ENCODE peak calls at places on chromosomes 1 and 21, in eight cellular contexts. C, J, K, M, A, G, Q and X are unnamed samples.
A peak's percentile ranks its signal among the peaks of the same experiment; 100 is the strongest.

GRCh38 chr1:26706315-26706714 is 10.5 kb downstream of the ARID1A start:
- DNase-seq in G (no peak), J (no peak), K (peak; percentile 33), C (no peak), Q (no peak), A (peak; percentile 44), M (no peak), X (no peak)

GRCh38 chr1:199404191-199404590 is 623.3 kb upstream of the NR5A2 start:
- DNase-seq in Q (peak; percentile 57), G (peak; percentile 61), J (no peak), A (no peak), K (no peak), C (no peak), M (no peak), X (no peak)

GRCh38 chr1:202275061-202275770 is 66.5 kb downstream of the UBE2T start:
- DNase-seq in G (no peak), C (no peak), A (no peak), K (no peak), M (no peak), Q (no peak), J (no peak), X (no peak)

GRCh38 chr1:155307247-155307740 is 1.4 kb upstream of the FDPS start:
- DNase-seq in Q (peak; percentile 61), M (no peak), K (no peak), G (peak; percentile 38), A (no peak), C (no peak), J (peak; percentile 41), X (no peak)

GRCh38 chr1:50841791-50842387 is 118.2 kb downstream of the FAF1 start:
- DNase-seq in Q (peak; percentile 62), G (peak; percentile 73), M (no peak), C (no peak), K (no peak), A (no peak), J (no peak), X (no peak)

GRCh38 chr1:174659823-174660222 is 212.1 kb downstream of the GPR52 start:
- DNase-seq in C (no peak), J (peak; percentile 2), M (no peak), G (peak; percentile 79), K (no peak), Q (peak; percentile 61), A (no peak), X (no peak)

GRCh38 chr1:98516306-98516705 is 145.2 kb upstream of the SNX7 start:
- DNase-seq in Q (no peak), K (no peak), J (no peak), C (no peak), G (no peak), A (no peak), M (no peak), X (no peak)

GRCh38 chr21:46600978-46601377 is 3.9 kb downstream of the S100B start:
- DNase-seq in J (no peak), G (no peak), C (no peak), K (no peak), A (no peak), Q (no peak), M (no peak), X (no peak)

GRCh38 chr1:30782361-30783243 is 25.0 kb upstream of the LAPTM5 start:
- DNase-seq in Q (peak; percentile 45), J (peak; percentile 79), K (peak; percentile 73), C (peak; percentile 79), M (peak; percentile 92), G (no peak), A (peak; percentile 87), X (peak; percentile 50)

GRCh38 chr1:33170351-33171274 is 11.2 kb downstream of the TRIM62 start:
- DNase-seq in K (no peak), J (no peak), M (no peak), Q (no peak), A (peak; percentile 78), G (no peak), C (no peak), X (no peak)

GRCh38 chr1:1345384-1345783 is 3.8 kb downstream of the DVL1 start:
- DNase-seq in J (no peak), A (no peak), K (no peak), G (no peak), M (no peak), C (no peak), Q (no peak), X (no peak)

GRCh38 chr1:99674665-99675064 is 28.8 kb downstream of the PALMD start:
- DNase-seq in M (no peak), C (no peak), K (no peak), A (no peak), G (no peak), J (no peak), Q (peak; percentile 44), X (no peak)

GRCh38 chr1:15288173-15288926 is 41.3 kb downstream of the FHAD1 start:
- DNase-seq in Q (no peak), G (no peak), A (no peak), C (no peak), K (no peak), M (no peak), J (no peak), X (no peak)

GRCh38 chr1:40036574-40036973 is 4.0 kb upstream of the CAP1 start:
- DNase-seq in A (peak; percentile 91), G (peak; percentile 93), C (no peak), Q (peak; percentile 87), K (peak; percentile 53), J (no peak), M (peak; percentile 27), X (peak; percentile 41)

GRCh38 chr1:230596306-230596705 is 46.0 kb upstream of the COG2 start:
- DNase-seq in M (no peak), C (no peak), K (no peak), J (no peak), Q (no peak), A (no peak), G (no peak), X (no peak)

GRCh38 chr1:150576794-150577556 is 2.4 kb downstream of the MCL1 start:
- DNase-seq in G (peak; percentile 15), A (peak; percentile 30), J (no peak), C (peak; percentile 7), M (no peak), Q (peak; percentile 39), K (no peak), X (no peak)
- H3K4me1 ChIP-seq in G (peaks cover 13% of the 10 kb centered on the region), A (peaks cover 4% of the 10 kb centered on the region), J (peaks cover 31% of the 10 kb centered on the region), C (peaks cover 25% of the 10 kb centered on the region), M (peaks cover 15% of the 10 kb centered on the region), Q (peaks cover 12% of the 10 kb centered on the region), K (peaks cover 57% of the 10 kb centered on the region), X (no peaks in the 10 kb centered on the region)

DNA sequence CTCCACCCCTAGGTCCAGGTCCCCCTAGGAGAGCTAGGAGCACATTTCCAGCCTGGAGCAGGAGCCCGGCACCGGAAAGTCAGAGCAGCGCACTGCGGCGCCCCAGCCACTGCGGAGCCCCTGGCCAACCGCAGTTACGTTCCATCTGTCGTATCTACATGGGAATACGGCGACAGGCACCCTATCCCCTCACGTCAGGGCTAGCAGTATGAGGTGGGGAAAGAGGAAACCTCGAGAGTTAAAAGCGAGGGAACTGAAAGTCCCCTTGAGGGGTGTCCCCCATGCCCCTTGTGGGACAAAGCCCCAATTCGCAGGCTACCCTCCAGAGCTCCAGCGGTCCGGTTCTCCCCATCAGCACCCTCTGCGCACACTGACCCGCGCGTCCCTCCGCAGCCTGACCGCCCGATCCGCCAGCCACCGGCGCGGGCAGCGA is 995 bp downstream of the COLGALT2 start:
- DNase-seq in G (peak; percentile 34), M (peak; percentile 80), Q (no peak), K (peak; percentile 15), C (peak; percentile 12), A (peak; percentile 68), J (peak; percentile 75), X (peak; percentile 69)
- H3K27me3 ChIP-seq in G (no peaks in the 10 kb centered on the region), M (no peaks in the 10 kb centered on the region), Q (no peaks in the 10 kb centered on the region), K (peaks cover 56% of the 10 kb centered on the region), C (peaks cover 3% of the 10 kb centered on the region), A (no peaks in the 10 kb centered on the region), J (peaks cover 16% of the 10 kb centered on the region), X (peaks cover 16% of the 10 kb centered on the region)

GRCh38 chr1:5910276-5910620 is 82.0 kb downstream of the NPHP4 start:
- DNase-seq in Q (no peak), K (no peak), M (no peak), A (no peak), C (no peak), J (no peak), G (no peak), X (no peak)

GRCh38 chr1:5907966-5908365 is 84.3 kb downstream of the NPHP4 start:
- DNase-seq in J (no peak), Q (no peak), K (no peak), C (no peak), M (no peak), A (no peak), G (no peak), X (no peak)

GRCh38 chr1:5909576-5910275 is 82.5 kb downstream of the NPHP4 start:
- DNase-seq in C (no peak), M (no peak), K (no peak), G (no peak), Q (no peak), J (no peak), A (no peak), X (no peak)

GRCh38 chr1:5907386-5907785 is 84.8 kb downstream of the NPHP4 start:
- DNase-seq in C (no peak), G (no peak), M (no peak), Q (no peak), K (no peak), A (no peak), J (no peak), X (no peak)

DNA sequence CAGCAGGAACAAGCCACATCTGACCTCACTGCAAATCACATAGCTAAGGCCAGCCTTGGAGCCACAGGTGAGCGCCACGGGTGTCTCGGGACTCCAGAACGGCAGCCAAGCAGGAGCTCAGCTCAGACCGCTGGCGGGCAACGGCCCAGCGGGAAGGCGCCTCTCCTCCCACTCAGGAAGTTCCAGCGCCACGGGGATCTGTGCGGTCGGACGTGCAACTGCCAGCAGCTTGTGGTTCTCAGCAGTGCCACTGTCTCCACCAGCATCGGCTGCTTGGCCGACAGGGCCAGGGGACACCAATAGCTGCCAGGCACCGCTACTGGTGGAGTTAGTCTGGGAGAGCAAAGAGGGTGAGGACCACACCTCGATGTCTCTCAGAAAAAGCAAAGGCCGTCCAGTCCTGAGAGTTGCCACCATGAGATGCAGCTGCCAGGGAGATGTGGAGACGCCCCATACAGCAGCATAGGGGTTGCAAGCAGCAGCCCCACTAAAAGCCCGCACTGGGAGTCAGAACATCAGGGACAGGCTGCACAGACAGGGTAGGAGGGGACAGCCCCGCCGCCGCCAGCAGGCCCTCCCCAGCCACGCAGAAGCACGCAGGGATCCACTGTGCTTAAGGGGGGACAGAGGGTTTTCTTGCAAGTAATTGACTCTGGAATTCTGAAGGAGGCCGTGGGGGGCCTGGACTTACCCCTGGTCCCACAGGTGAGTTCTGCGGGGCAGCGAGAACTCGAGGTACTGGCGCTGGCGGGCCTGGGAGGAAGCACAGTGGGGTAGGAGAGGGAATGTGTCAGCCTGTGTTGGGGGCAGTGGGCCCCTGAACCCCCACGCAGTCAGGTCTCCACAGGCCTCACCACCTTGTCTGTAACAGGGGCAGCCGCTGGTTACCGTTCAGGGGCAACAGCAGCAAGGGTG is 83.5 kb downstream of the NPHP4 start:
- DNase-seq in A (no peak), J (no peak), Q (no peak), G (no peak), C (no peak), M (no peak), K (no peak), X (no peak)
- TF ChIP-seq CTCF in A (no peak), J (no peak), Q (no peak), G (no peak), C (no peak), M (no peak), K (no peak), X (no peak)

GRCh38 chr1:104624538-104624937 is 874.8 kb downstream of the AMY1C start:
- DNase-seq in A (no peak), Q (no peak), G (no peak), J (no peak), C (no peak), K (no peak), M (no peak), X (no peak)

GRCh38 chr1:104617474-104617873 is 867.8 kb downstream of the AMY1C start:
- DNase-seq in J (no peak), K (no peak), G (no peak), C (no peak), Q (no peak), A (no peak), M (no peak), X (no peak)

GRCh38 chr1:104621221-104621620 is 871.5 kb downstream of the AMY1C start:
- DNase-seq in J (no peak), C (no peak), Q (no peak), G (no peak), K (no peak), M (no peak), A (no peak), X (no peak)
- H3K4me1 ChIP-seq in J (no peaks in the 10 kb centered on the region), C (no peaks in the 10 kb centered on the region), Q (no peaks in the 10 kb centered on the region), G (no peaks in the 10 kb centered on the region), K (no peaks in the 10 kb centered on the region), M (no peaks in the 10 kb centered on the region), A (no peaks in the 10 kb centered on the region), X (no peaks in the 10 kb centered on the region)